ENCODE peak calls at places on chromosomes 12 and 14, in seven cellular contexts. One of them, this sample, is unnamed.

GRCh38 chr12:1670815-1671268 is 20.0 kb upstream of the ADIPOR2 start:
- DNase-seq in uterus: no peak
- DNase-seq in astrocyte of the spinal cord: no peak
- DNase-seq in body of pancreas: no peak
- DNase-seq in cardiac fibroblast: no peak
- DNase-seq in psoas muscle: no peak
- DNase-seq in foreskin fibroblast: no peak
- DNase-seq in this sample: no peak

GRCh38 chr12:6934110-6934509 is 6.4 kb downstream of the ATN1 start:
- DNase-seq in uterus: peak; percentile 69
- DNase-seq in astrocyte of the spinal cord: peak; percentile 47
- DNase-seq in body of pancreas: no peak
- DNase-seq in cardiac fibroblast: peak; percentile 67
- DNase-seq in psoas muscle: no peak
- DNase-seq in foreskin fibroblast: no peak
- DNase-seq in this sample: no peak

GRCh38 chr14:76958975-76959710 is 69.4 kb downstream of the IRF2BPL start:
- DNase-seq in uterus: peak; percentile 76
- DNase-seq in astrocyte of the spinal cord: peak; percentile 79
- DNase-seq in body of pancreas: no peak
- DNase-seq in cardiac fibroblast: peak; percentile 64
- DNase-seq in psoas muscle: no peak
- DNase-seq in foreskin fibroblast: no peak
- DNase-seq in this sample: no peak

GRCh38 chr12:43337571-43338497 is 214.2 kb downstream of the ADAMTS20 start:
- DNase-seq in uterus: no peak
- DNase-seq in astrocyte of the spinal cord: peak; percentile 18
- DNase-seq in body of pancreas: no peak
- DNase-seq in cardiac fibroblast: peak; percentile 32
- DNase-seq in psoas muscle: no peak
- DNase-seq in foreskin fibroblast: no peak
- DNase-seq in this sample: no peak

GRCh38 chr12:68617160-68617926 is 6.6 kb downstream of the RAP1B start:
- DNase-seq in uterus: no peak
- DNase-seq in astrocyte of the spinal cord: peak; percentile 51
- DNase-seq in body of pancreas: no peak
- DNase-seq in cardiac fibroblast: peak; percentile 84
- DNase-seq in psoas muscle: no peak
- DNase-seq in foreskin fibroblast: peak; percentile 39
- DNase-seq in this sample: no peak

GRCh38 chr12:122880668-122881067 is 15.3 kb downstream of the VPS37B start:
- DNase-seq in uterus: peak; percentile 29
- DNase-seq in astrocyte of the spinal cord: peak; percentile 67
- DNase-seq in body of pancreas: no peak
- DNase-seq in cardiac fibroblast: peak; percentile 69
- DNase-seq in psoas muscle: no peak
- DNase-seq in foreskin fibroblast: peak; percentile 55
- DNase-seq in this sample: no peak

GRCh38 chr12:60096727-60097126 is 500.9 kb downstream of the SLC16A7 start:
- DNase-seq in uterus: no peak
- DNase-seq in astrocyte of the spinal cord: no peak
- DNase-seq in body of pancreas: no peak
- DNase-seq in cardiac fibroblast: no peak
- DNase-seq in psoas muscle: no peak
- DNase-seq in foreskin fibroblast: no peak
- DNase-seq in this sample: no peak

GRCh38 chr12:15707516-15708199 is 81.5 kb downstream of the EPS8 start:
- DNase-seq in uterus: no peak
- DNase-seq in astrocyte of the spinal cord: no peak
- DNase-seq in body of pancreas: no peak
- DNase-seq in cardiac fibroblast: no peak
- DNase-seq in psoas muscle: no peak
- DNase-seq in foreskin fibroblast: no peak
- DNase-seq in this sample: no peak

GRCh38 chr12:57770734-57771133 is 1.2 kb downstream of the METTL1 start:
- DNase-seq in uterus: no peak
- DNase-seq in astrocyte of the spinal cord: no peak
- DNase-seq in body of pancreas: no peak
- DNase-seq in cardiac fibroblast: no peak
- DNase-seq in psoas muscle: no peak
- DNase-seq in foreskin fibroblast: no peak
- DNase-seq in this sample: no peak

GRCh38 chr12:123384318-123384993 is 524 bp downstream of the KMT5A start:
- DNase-seq in uterus: no peak
- DNase-seq in astrocyte of the spinal cord: no peak
- DNase-seq in body of pancreas: no peak
- DNase-seq in cardiac fibroblast: peak; percentile 6
- DNase-seq in psoas muscle: no peak
- DNase-seq in foreskin fibroblast: no peak
- DNase-seq in this sample: no peak

GRCh38 chr14:42628591-42628990 is 1021.9 kb downstream of the LRFN5 start:
- DNase-seq in uterus: no peak
- DNase-seq in astrocyte of the spinal cord: no peak
- DNase-seq in body of pancreas: no peak
- DNase-seq in cardiac fibroblast: no peak
- DNase-seq in psoas muscle: no peak
- DNase-seq in foreskin fibroblast: no peak
- DNase-seq in this sample: no peak

GRCh38 chr12:130162771-130163460 is 652 bp downstream of the FZD10 start:
- DNase-seq in uterus: no peak
- DNase-seq in astrocyte of the spinal cord: no peak
- DNase-seq in body of pancreas: no peak
- DNase-seq in cardiac fibroblast: no peak
- DNase-seq in psoas muscle: no peak
- DNase-seq in foreskin fibroblast: no peak
- DNase-seq in this sample: no peak
- H3K4me3 ChIP-seq in uterus: peak overlapping the region; percentile 35
- H3K4me3 ChIP-seq in astrocyte of the spinal cord: no peak overlapping the region
- H3K4me3 ChIP-seq in body of pancreas: no peak overlapping the region
- H3K4me3 ChIP-seq in cardiac fibroblast: no peak overlapping the region
- H3K4me3 ChIP-seq in psoas muscle: peak overlapping the region; percentile 60
- H3K4me3 ChIP-seq in foreskin fibroblast: no peak overlapping the region
- H3K4me3 ChIP-seq in this sample: no peak overlapping the region

GRCh38 chr14:88792572-88793258 is at the start of gene EML5:
- DNase-seq in uterus: peak; percentile 76
- DNase-seq in astrocyte of the spinal cord: peak; percentile 57
- DNase-seq in body of pancreas: peak; percentile 92
- DNase-seq in cardiac fibroblast: peak; percentile 34
- DNase-seq in psoas muscle: peak; percentile 85
- DNase-seq in foreskin fibroblast: peak; percentile 51
- DNase-seq in this sample: peak; percentile 42
- TF ChIP-seq CTCF in uterus: peak; percentile 24
- TF ChIP-seq CTCF in astrocyte of the spinal cord: peak; percentile 46
- TF ChIP-seq CTCF in body of pancreas: peak; percentile 55
- TF ChIP-seq CTCF in cardiac fibroblast: peak; percentile 52
- TF ChIP-seq CTCF in psoas muscle: peak; percentile 23
- TF ChIP-seq CTCF in foreskin fibroblast: peak; percentile 25
- TF ChIP-seq CTCF in this sample: peak; percentile 38

DNA sequence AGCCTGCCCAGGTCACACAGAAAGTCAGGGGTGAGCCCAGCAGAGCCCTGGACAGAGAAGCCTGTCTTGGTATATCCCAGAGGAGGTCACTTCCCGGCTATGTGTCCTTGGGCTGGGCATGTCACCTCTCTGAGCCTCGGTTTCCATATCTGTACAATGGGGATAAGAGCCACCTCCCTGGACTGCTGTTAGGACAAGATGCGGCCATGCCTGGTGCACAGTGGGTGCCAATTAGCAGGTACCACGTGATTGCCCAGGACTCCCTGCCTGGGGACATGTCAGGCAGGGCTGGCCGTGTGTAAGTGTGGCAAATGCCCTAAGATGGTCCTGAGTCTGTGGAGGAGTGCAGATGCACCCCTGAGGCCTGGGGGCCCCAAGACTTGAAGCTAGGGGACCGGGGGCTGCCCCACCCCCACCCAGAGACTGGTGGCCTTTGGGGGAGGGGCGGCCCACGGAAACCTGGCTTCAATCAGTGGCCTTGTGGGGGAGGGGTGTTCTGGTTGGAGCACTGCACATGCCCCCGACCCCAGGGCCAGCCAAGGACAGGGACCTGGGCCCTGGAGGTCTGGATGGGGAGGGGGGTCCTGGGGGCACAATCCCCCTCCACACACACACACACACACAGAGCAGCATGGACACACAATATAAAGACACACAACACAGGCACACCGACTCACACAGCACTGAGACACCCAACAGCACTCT is 878 bp downstream of the TMEM119 start:
- DNase-seq in uterus: no peak
- DNase-seq in astrocyte of the spinal cord: no peak
- DNase-seq in body of pancreas: no peak
- DNase-seq in cardiac fibroblast: no peak
- DNase-seq in psoas muscle: no peak
- DNase-seq in foreskin fibroblast: no peak
- DNase-seq in this sample: no peak
- H3K4me3 ChIP-seq in uterus: peak overlapping the region; percentile 28
- H3K4me3 ChIP-seq in astrocyte of the spinal cord: peak overlapping the region; percentile 20
- H3K4me3 ChIP-seq in body of pancreas: no peak overlapping the region
- H3K4me3 ChIP-seq in cardiac fibroblast: no peak overlapping the region
- H3K4me3 ChIP-seq in psoas muscle: peak overlapping the region; percentile 25
- H3K4me3 ChIP-seq in foreskin fibroblast: peak overlapping the region; percentile 100
- H3K4me3 ChIP-seq in this sample: no peak overlapping the region

GRCh38 chr14:95452176-95452889 is 64.1 kb downstream of the SYNE3 start:
- DNase-seq in uterus: no peak
- DNase-seq in astrocyte of the spinal cord: no peak
- DNase-seq in body of pancreas: no peak
- DNase-seq in cardiac fibroblast: peak; percentile 22
- DNase-seq in psoas muscle: no peak
- DNase-seq in foreskin fibroblast: no peak
- DNase-seq in this sample: no peak
- TF ChIP-seq CTCF in uterus: no peak
- TF ChIP-seq CTCF in astrocyte of the spinal cord: peak; percentile 59
- TF ChIP-seq CTCF in body of pancreas: peak; percentile 8
- TF ChIP-seq CTCF in cardiac fibroblast: peak; percentile 49
- TF ChIP-seq CTCF in psoas muscle: peak; percentile 13
- TF ChIP-seq CTCF in foreskin fibroblast: peak; percentile 45
- TF ChIP-seq CTCF in this sample: peak; percentile 68

GRCh38 chr12:116135209-116135930 is 142.1 kb downstream of the MED13L start:
- DNase-seq in uterus: no peak
- DNase-seq in astrocyte of the spinal cord: peak; percentile 67
- DNase-seq in body of pancreas: no peak
- DNase-seq in cardiac fibroblast: peak; percentile 85
- DNase-seq in psoas muscle: no peak
- DNase-seq in foreskin fibroblast: peak; percentile 76
- DNase-seq in this sample: no peak

GRCh38 chr12:116138781-116139180 is 138.7 kb downstream of the MED13L start:
- DNase-seq in uterus: no peak
- DNase-seq in astrocyte of the spinal cord: no peak
- DNase-seq in body of pancreas: no peak
- DNase-seq in cardiac fibroblast: no peak
- DNase-seq in psoas muscle: no peak
- DNase-seq in foreskin fibroblast: no peak
- DNase-seq in this sample: no peak

GRCh38 chr12:116137318-116137717 is 140.2 kb downstream of the MED13L start:
- DNase-seq in uterus: no peak
- DNase-seq in astrocyte of the spinal cord: no peak
- DNase-seq in body of pancreas: no peak
- DNase-seq in cardiac fibroblast: no peak
- DNase-seq in psoas muscle: no peak
- DNase-seq in foreskin fibroblast: no peak
- DNase-seq in this sample: no peak

GRCh38 chr12:116138380-116138779 is 139.1 kb downstream of the MED13L start:
- DNase-seq in uterus: no peak
- DNase-seq in astrocyte of the spinal cord: peak; percentile 68
- DNase-seq in body of pancreas: no peak
- DNase-seq in cardiac fibroblast: no peak
- DNase-seq in psoas muscle: no peak
- DNase-seq in foreskin fibroblast: no peak
- DNase-seq in this sample: no peak

DNA sequence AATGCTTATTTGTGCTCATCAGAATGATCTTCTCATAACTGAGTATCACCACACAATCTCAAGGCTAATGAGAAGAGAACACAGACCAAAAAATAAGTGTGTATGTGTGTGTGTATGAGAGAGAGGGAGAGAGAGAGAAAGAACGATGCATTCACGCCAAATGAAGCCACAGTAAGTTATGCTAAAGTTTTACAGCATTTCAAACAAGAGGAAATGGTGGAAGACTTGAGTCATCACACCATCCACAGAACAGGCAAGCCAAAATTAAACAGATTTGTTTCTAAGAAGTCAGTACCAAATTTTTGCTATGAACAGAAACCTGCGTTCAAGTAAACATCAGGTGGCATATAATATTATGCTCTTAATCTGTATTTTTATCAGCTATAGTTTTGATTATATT is 141.2 kb downstream of the MED13L start:
- DNase-seq in uterus: no peak
- DNase-seq in astrocyte of the spinal cord: peak; percentile 85
- DNase-seq in body of pancreas: no peak
- DNase-seq in cardiac fibroblast: peak; percentile 80
- DNase-seq in psoas muscle: no peak
- DNase-seq in foreskin fibroblast: peak; percentile 43
- DNase-seq in this sample: no peak
- H3K4me3 ChIP-seq in uterus: no peak overlapping the region
- H3K4me3 ChIP-seq in astrocyte of the spinal cord: no peak overlapping the region
- H3K4me3 ChIP-seq in body of pancreas: no peak overlapping the region
- H3K4me3 ChIP-seq in cardiac fibroblast: no peak overlapping the region
- H3K4me3 ChIP-seq in psoas muscle: no peak overlapping the region
- H3K4me3 ChIP-seq in foreskin fibroblast: no peak overlapping the region
- H3K4me3 ChIP-seq in this sample: no peak overlapping the region

DNA sequence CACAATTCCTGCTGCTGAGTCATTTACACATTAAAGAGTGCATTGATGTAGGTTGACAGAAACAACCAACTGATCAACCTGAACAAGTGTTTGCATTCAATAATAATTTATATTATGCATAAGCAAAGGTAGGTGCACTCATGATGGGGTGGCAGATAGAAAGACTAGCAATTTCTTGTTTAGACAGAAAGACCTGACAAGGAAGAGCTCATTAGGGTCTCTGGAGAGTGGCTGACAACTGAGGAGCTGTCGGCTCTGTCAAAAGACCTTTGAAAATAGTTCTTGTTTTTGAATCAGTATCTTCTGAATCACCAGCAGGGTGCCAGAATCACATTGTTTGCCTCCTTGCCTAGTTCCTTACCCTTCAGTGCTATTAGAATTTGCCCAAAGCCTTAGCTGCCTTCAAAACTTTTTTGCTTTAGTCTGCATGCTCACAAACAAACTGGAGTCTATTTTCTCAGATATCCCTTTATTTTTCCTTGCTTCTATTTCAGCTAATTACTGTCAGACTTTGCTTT is 234.7 kb downstream of the BTG1 start:
- DNase-seq in uterus: no peak
- DNase-seq in astrocyte of the spinal cord: no peak
- DNase-seq in body of pancreas: no peak
- DNase-seq in cardiac fibroblast: no peak
- DNase-seq in psoas muscle: no peak
- DNase-seq in foreskin fibroblast: no peak
- DNase-seq in this sample: no peak
- TF ChIP-seq CTCF in uterus: no peak
- TF ChIP-seq CTCF in astrocyte of the spinal cord: no peak
- TF ChIP-seq CTCF in body of pancreas: no peak
- TF ChIP-seq CTCF in cardiac fibroblast: no peak
- TF ChIP-seq CTCF in psoas muscle: no peak
- TF ChIP-seq CTCF in foreskin fibroblast: no peak
- TF ChIP-seq CTCF in this sample: peak; percentile 12

GRCh38 chr14:90053044-90053443 is 8.8 kb upstream of the KCNK13 start:
- DNase-seq in uterus: no peak
- DNase-seq in astrocyte of the spinal cord: no peak
- DNase-seq in body of pancreas: no peak
- DNase-seq in cardiac fibroblast: peak; percentile 58
- DNase-seq in psoas muscle: no peak
- DNase-seq in foreskin fibroblast: peak; percentile 9
- DNase-seq in this sample: no peak
- H3K4me3 ChIP-seq in uterus: no peak overlapping the region
- H3K4me3 ChIP-seq in astrocyte of the spinal cord: no peak overlapping the region
- H3K4me3 ChIP-seq in body of pancreas: no peak overlapping the region
- H3K4me3 ChIP-seq in cardiac fibroblast: no peak overlapping the region
- H3K4me3 ChIP-seq in psoas muscle: no peak overlapping the region
- H3K4me3 ChIP-seq in foreskin fibroblast: no peak overlapping the region
- H3K4me3 ChIP-seq in this sample: no peak overlapping the region

GRCh38 chr14:73526036-73526984 is 10.6 kb upstream of the ACOT1 start:
- DNase-seq in uterus: no peak
- DNase-seq in astrocyte of the spinal cord: peak; percentile 51
- DNase-seq in body of pancreas: peak; percentile 91
- DNase-seq in cardiac fibroblast: no peak
- DNase-seq in psoas muscle: peak; percentile 19
- DNase-seq in foreskin fibroblast: peak; percentile 21
- DNase-seq in this sample: no peak
- TF ChIP-seq CTCF in uterus: no peak
- TF ChIP-seq CTCF in astrocyte of the spinal cord: no peak
- TF ChIP-seq CTCF in body of pancreas: peak; percentile 5
- TF ChIP-seq CTCF in cardiac fibroblast: no peak
- TF ChIP-seq CTCF in psoas muscle: no peak
- TF ChIP-seq CTCF in foreskin fibroblast: no peak
- TF ChIP-seq CTCF in this sample: no peak